ENCODE peak calls at places on chromosome 1, in eight cellular contexts. F, G, Q, P, S, C, L and R are unnamed samples.

GRCh38 chr1:179083031-179083345 is 1.1 kb downstream of the TOR3A start:
- DNase-seq in F (no peak), G (no peak), Q (no peak), P (no peak), S (no peak), C (no peak), L (no peak), R (no peak)

GRCh38 chr1:245599413-245600174 is 444.8 kb downstream of the KIF26B start:
- DNase-seq in F (peak), G (no peak), Q (no peak), P (no peak), S (peak), C (no peak), L (peak), R (peak)

GRCh38 chr1:218171302-218171893 is 113.7 kb upstream of the RRP15 start:
- DNase-seq in F (no peak), G (peak), Q (no peak), P (no peak), S (peak), C (no peak), L (peak), R (no peak)

GRCh38 chr1:167418397-167418796 is 99.9 kb downstream of the CD247 start:
- DNase-seq in F (no peak), G (no peak), Q (no peak), P (no peak), S (no peak), C (no peak), L (peak), R (no peak)

GRCh38 chr1:23210963-23211362 is 6.3 kb downstream of the HTR1D start:
- DNase-seq in F (no peak), G (no peak), Q (no peak), P (no peak), S (no peak), C (no peak), L (no peak), R (no peak)

GRCh38 chr1:61851849-61852692 is 109.8 kb downstream of the PATJ start:
- DNase-seq in F (no peak), G (peak), Q (no peak), P (no peak), S (peak), C (peak), L (peak), R (peak)

GRCh38 chr1:204941415-204942338 is 71.0 kb downstream of the NFASC start:
- DNase-seq in F (peak), G (peak), Q (no peak), P (peak), S (no peak), C (no peak), L (peak), R (peak)

GRCh38 chr1:156652131-156652991 is 10.4 kb downstream of the BCAN start:
- DNase-seq in F (no peak), G (no peak), Q (no peak), P (no peak), S (no peak), C (no peak), L (peak), R (no peak)

GRCh38 chr1:17207046-17207445 is 2.1 kb downstream of the PADI1 start:
- DNase-seq in F (peak), G (no peak), Q (no peak), P (no peak), S (no peak), C (peak), L (no peak), R (no peak)

GRCh38 chr1:60765204-60765603 is 317.2 kb upstream of the NFIA start:
- DNase-seq in F (no peak), G (peak), Q (no peak), P (no peak), S (no peak), C (no peak), L (peak), R (no peak)

GRCh38 chr1:7784492-7785071 is 491 bp downstream of the PER3 start:
- DNase-seq in F (peak), G (no peak), Q (no peak), P (no peak), S (no peak), C (no peak), L (no peak), R (no peak)

GRCh38 chr1:86154581-86155060 is 2.0 kb downstream of the COL24A1 start:
- DNase-seq in F (no peak), G (no peak), Q (no peak), P (peak), S (no peak), C (no peak), L (peak), R (no peak)

GRCh38 chr1:2982615-2983318 is 38.5 kb upstream of the ACTRT2 start:
- DNase-seq in F (no peak), G (no peak), Q (no peak), P (peak), S (no peak), C (no peak), L (no peak), R (no peak)

GRCh38 chr1:39047374-39048229 is 21.5 kb downstream of the NDUFS5 start:
- DNase-seq in F (no peak), G (peak), Q (no peak), P (no peak), S (peak), C (peak), L (peak), R (peak)

GRCh38 chr1:98975113-98975512 is 29.5 kb downstream of the PLPPR5 start:
- DNase-seq in F (no peak), G (no peak), Q (no peak), P (no peak), S (no peak), C (no peak), L (no peak), R (no peak)

GRCh38 chr1:2611034-2611501 is 21.7 kb downstream of the MMEL1 start:
- DNase-seq in F (no peak), G (no peak), Q (no peak), P (peak), S (no peak), C (no peak), L (no peak), R (no peak)

GRCh38 chr1:52423771-52424170 is 19.4 kb downstream of the PRPF38A start:
- DNase-seq in F (no peak), G (no peak), Q (no peak), P (no peak), S (no peak), C (no peak), L (no peak), R (no peak)

GRCh38 chr1:17725084-17725718 is 29.9 kb upstream of the ACTL8 start:
- DNase-seq in F (no peak), G (no peak), Q (no peak), P (no peak), S (no peak), C (no peak), L (no peak), R (no peak)

GRCh38 chr1:164673584-164674214 is 114.7 kb downstream of the PBX1 start:
- DNase-seq in F (no peak), G (peak), Q (no peak), P (no peak), S (no peak), C (no peak), L (no peak), R (no peak)

GRCh38 chr1:177824508-177824982 is 145.3 kb downstream of the SEC16B start:
- DNase-seq in F (no peak), G (no peak), Q (no peak), P (no peak), S (no peak), C (no peak), L (no peak), R (no peak)

GRCh38 chr1:155607708-155608107 is 2.3 kb upstream of the MSTO1 start:
- DNase-seq in F (no peak), G (peak), Q (no peak), P (no peak), S (no peak), C (no peak), L (no peak), R (no peak)

GRCh38 chr1:118931876-118932275 is 56.3 kb downstream of the TBX15 start:
- DNase-seq in F (no peak), G (no peak), Q (no peak), P (no peak), S (no peak), C (no peak), L (no peak), R (no peak)

GRCh38 chr1:67722292-67722944 is 37.4 kb downstream of the GADD45A start:
- DNase-seq in F (no peak), G (no peak), Q (no peak), P (no peak), S (no peak), C (no peak), L (peak), R (no peak)

GRCh38 chr1:112700290-112701226 is 6.4 kb downstream of the RHOC start:
- DNase-seq in F (peak), G (peak), Q (no peak), P (peak), S (peak), C (peak), L (peak), R (peak)

DNA sequence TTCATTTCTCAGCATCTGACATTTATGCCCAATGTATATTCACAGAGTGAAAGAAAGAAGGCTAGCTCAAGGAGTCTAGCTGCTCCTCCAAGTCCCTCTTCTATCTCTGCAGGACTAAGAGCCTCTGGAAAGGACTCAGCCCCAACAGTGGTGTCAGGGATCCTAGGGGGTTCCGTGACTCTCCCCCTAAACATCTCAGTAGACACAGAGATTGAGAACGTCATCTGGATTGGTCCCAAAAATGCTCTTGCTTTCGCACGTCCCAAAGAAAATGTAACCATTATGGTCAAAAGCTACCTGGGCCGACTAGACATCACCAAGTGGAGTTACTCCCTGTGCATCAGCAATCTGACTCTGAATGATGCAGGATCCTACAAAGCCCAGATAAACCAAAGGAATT is 3.7 kb downstream of the LY9 start:
- DNase-seq in F (no peak), G (no peak), Q (no peak), P (no peak), S (no peak), C (no peak), L (no peak), R (no peak)
- H3K4me3 ChIP-seq in F (no peak), G (no peak), Q (no peak), P (no peak), S (no peak), C (no peak), L (no peak), R (no peak)

DNA sequence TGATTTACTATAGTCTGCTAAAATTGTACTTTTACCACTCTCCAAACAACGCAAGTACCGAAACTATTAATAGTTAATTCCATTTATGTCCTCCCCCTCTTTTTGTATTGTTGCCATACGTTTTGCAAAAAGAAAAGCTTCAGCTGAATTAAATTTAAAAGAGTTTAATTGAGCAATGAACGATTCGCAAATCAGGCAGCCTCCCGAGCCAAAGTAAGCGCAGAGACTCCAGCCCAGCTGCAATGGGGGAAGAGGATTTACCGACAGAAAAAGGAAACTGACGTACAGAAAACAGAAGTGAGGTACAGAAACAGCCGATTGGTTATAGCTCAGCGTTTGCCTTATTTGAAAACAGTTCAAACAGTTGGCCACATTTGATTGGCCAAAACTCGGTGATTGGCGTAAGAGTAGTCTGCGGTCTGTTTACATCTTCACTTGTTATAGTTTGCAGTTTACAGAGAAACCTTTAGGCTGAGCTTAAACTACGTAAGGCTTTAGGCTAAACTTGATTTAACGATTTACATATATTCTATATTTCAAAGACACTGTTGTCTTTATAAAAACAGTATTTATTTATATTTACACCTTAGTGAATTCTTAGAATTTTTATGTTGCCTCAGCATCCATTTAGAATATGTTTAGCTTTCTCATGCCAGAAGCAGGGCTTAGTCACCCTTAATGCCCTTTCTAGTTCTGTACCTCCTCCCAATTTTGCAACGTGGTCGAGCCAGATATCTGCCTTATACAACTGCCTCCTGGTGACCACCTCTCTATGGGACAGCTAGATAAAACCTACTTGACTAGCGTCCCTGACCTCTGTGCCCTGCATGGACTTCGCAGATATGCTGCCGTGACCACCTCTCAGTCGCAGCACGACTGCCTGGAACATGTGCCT is 23.8 kb downstream of the CR1 start:
- DNase-seq in F (no peak), G (no peak), Q (no peak), P (no peak), S (no peak), C (no peak), L (peak), R (no peak)
- TF ChIP-seq CTCF in F (no peak), G (no peak), Q (no peak), P (no peak), S (no peak), C (no peak), L (no peak), R (no peak)

GRCh38 chr1:59151860-59152259 is 145.0 kb upstream of the FGGY start:
- DNase-seq in F (no peak), G (no peak), Q (no peak), P (no peak), S (no peak), C (peak), L (peak), R (no peak)

GRCh38 chr1:59149435-59149834 is 147.5 kb upstream of the FGGY start:
- DNase-seq in F (no peak), G (no peak), Q (no peak), P (no peak), S (no peak), C (no peak), L (no peak), R (no peak)

GRCh38 chr1:59150537-59151386 is 146.1 kb upstream of the FGGY start:
- DNase-seq in F (peak), G (peak), Q (no peak), P (peak), S (peak), C (peak), L (peak), R (peak)

GRCh38 chr1:59154406-59154805 is 142.5 kb upstream of the FGGY start:
- DNase-seq in F (no peak), G (no peak), Q (no peak), P (no peak), S (no peak), C (no peak), L (no peak), R (no peak)

DNA sequence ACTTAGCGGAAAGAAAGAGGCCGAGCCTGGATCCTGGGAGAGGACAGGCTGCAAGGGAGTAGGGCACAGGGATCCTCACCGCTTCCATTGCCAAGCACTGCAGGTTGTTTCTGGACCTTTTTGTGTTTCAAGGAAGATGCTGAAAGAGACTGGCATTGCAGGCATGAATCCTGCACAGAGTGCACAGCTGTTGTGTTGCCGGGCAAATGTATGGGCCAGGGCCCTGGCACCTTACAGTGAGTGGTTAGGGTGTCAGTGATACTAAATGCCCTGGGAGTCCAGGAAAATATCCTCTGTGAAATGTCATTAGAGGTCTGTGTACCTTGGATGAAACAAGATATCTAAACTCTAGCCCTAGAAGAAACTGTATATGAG is 145.5 kb upstream of the FGGY start:
- DNase-seq in F (no peak), G (no peak), Q (no peak), P (no peak), S (no peak), C (no peak), L (no peak), R (no peak)
- H3K4me3 ChIP-seq in F (peak), G (no peak), Q (no peak), P (no peak), S (no peak), C (peak), L (no peak), R (no peak)

DNA sequence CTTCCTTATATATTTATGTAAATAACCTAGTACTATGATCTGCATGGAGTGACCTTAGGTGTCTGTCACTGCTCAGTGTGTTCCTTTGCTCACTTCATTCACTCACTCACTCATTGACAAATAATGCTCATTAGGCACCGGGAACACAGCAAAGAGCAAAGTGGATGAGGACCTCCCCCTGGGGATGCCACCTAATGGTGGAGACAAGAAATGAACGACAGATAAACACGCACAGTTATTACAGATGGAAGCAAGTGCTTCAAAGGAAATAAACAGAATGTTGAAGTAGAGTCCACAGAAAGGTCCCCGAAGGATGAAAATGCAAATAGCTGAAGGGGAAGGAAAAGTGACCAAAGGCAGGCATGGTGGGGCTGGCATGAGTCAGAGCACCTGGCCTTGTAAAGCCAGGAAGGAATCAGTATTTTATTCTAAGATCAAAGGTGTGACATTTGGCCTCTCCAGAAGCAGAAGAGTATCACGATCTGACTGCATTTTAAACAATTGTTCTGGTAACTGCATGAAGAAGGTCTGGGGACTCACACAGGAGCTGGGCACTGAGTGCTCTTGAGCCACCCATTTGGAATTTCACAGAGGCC is 23.1 kb downstream of the MAB21L3 start:
- DNase-seq in F (no peak), G (no peak), Q (no peak), P (no peak), S (no peak), C (no peak), L (peak), R (no peak)
- TF ChIP-seq CTCF in F (no peak), G (peak), Q (no peak), P (no peak), S (peak), C (peak), L (peak), R (peak)

DNA sequence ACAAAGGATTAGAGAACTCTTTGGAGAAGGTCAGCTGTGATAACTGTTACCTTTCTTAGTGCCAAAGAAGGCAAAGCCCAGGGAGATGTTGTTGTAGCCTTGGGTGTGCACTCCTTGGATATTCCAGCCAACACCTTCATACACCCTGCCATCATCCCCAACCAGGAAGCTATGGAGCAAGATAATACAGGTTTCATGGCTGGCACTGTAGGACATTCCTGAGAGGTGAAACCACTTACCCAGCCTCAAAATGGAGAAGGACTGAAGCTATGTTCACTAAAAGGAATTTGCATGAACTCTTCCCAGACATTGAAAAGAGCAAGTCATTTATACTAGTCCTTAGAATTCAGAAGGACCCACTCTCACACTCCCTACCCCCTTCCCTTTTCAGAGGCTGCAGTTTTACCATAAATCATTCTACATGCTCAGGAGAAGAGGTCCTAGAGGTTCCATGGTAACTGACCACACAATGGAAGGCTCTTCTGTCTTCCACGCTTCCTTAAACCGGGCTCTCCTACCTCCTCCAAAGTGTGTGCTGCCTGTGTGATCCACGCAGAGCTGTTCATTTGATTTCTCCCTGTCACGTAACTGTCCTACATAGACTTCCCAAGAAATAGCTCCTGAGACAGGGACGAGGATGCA is 5.5 kb downstream of the PGLYRP4 start:
- DNase-seq in F (no peak), G (no peak), Q (peak), P (no peak), S (no peak), C (peak), L (no peak), R (no peak)
- H3K4me3 ChIP-seq in F (no peak), G (no peak), Q (no peak), P (no peak), S (no peak), C (no peak), L (no peak), R (no peak)

DNA sequence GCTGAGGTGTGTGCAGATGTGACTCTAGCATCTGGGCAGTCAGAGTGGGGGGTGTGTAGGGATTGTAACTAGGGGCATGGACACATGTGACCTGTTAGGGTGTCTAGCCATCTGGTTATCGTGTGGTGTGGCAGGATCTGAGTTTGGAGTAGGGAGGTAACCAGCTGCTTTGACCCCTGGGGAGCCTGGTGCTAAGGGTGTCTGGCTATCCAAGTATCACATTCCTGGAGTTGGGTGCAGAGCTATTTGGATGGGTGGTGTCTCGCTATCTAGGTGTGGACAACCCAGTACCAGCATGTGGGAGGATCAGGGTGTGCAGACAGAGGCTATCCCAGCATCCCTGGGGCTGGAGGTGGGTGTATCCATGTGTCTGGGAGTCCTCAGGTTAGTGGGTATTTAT is 4.7 kb downstream of the PTPRU start:
- DNase-seq in F (no peak), G (no peak), Q (no peak), P (peak), S (no peak), C (no peak), L (no peak), R (no peak)
- TF ChIP-seq CTCF in F (no peak), G (no peak), Q (no peak), P (no peak), S (no peak), C (no peak), L (no peak), R (no peak)